ENCODE peak calls at places on chromosomes 13 and 19, in ten cellular contexts. J is PC-3, I is ascending aorta, F is adrenal gland, P is H9, E is endothelial cell of umbilical vein, L is psoas muscle, Z is mucosa of descending colon, V is HCT116, U is BE2C. C is an unnamed sample.

GRCh38 chr13:44601596-44601995 is 25.5 kb upstream of the TSC22D1 start:
- DNase-seq in J (no peak), I (no peak), F (no peak), P (no peak), E (no peak), L (no peak), Z (no peak), V (no peak), U (no peak), C (no peak)

GRCh38 chr19:47210689-47211316 is 20.2 kb downstream of the BBC3 start:
- DNase-seq in J (peak; percentile 81), I (peak; percentile 93), F (peak; percentile 80), P (peak; percentile 78), E (peak; percentile 91), L (peak; percentile 79), Z (peak; percentile 95), V (no peak), U (peak; percentile 80), C (peak; percentile 35)

GRCh38 chr13:102777716-102778115 is 4.1 kb upstream of the TEX30 start:
- DNase-seq in J (no peak), I (no peak), F (no peak), P (no peak), E (no peak), L (no peak), Z (no peak), V (no peak), U (no peak), C (no peak)

GRCh38 chr13:59356607-59357006 is 807.1 kb downstream of the DIAPH3 start:
- DNase-seq in J (no peak), I (peak; percentile 64), F (peak; percentile 48), P (no peak), E (peak; percentile 97), L (peak; percentile 69), Z (peak; percentile 16), V (no peak), U (peak; percentile 92), C (peak; percentile 93)

GRCh38 chr19:27779953-27780352 is 1433.0 kb downstream of the UQCRFS1 start:
- DNase-seq in J (no peak), I (no peak), F (no peak), P (no peak), E (no peak), L (no peak), Z (no peak), V (no peak), U (no peak), C (no peak)

GRCh38 chr13:102033719-102034446 is 368.0 kb downstream of the FGF14 start:
- DNase-seq in J (no peak), I (no peak), F (no peak), P (no peak), E (no peak), L (no peak), Z (no peak), V (no peak), U (peak; percentile 26), C (no peak)

GRCh38 chr13:109790951-109791605 is 4.7 kb upstream of the IRS2 start:
- DNase-seq in J (peak; percentile 58), I (no peak), F (no peak), P (peak; percentile 40), E (peak; percentile 34), L (no peak), Z (peak; percentile 71), V (no peak), U (peak; percentile 58), C (peak; percentile 25)

GRCh38 chr19:39676004-39676403 is 20.3 kb downstream of the LGALS16 start:
- DNase-seq in J (peak; percentile 32), I (no peak), F (no peak), P (no peak), E (no peak), L (no peak), Z (no peak), V (no peak), U (no peak), C (no peak)

DNA sequence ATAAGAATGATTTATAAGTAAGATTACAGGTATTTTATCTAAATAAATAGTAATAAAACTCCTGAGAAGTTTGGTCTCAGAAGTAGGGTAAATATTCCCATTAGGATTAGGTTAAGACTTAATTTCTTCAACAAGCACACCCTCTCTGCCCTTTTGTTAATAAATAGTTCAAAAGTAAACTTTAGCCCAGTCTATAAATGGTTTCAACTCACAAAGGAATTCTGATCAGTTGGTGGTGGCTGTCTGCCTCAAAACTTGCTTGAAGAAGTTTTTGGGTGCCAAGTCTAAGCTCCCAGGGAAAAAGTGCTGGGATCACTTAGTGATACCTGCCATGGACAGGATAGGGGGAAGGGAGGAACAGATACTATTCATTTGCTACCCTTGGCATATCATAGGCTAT is 22.9 kb downstream of the MBNL2 start:
- DNase-seq in J (no peak), I (no peak), F (no peak), P (no peak), E (peak; percentile 15), L (no peak), Z (no peak), V (no peak), U (no peak), C (no peak)
- H3K4me1 ChIP-seq in J (no peaks in the 10 kb centered on the region), I (peaks cover 5% of the 10 kb centered on the region), F (peaks cover 99% of the 10 kb centered on the region), P (peaks cover 11% of the 10 kb centered on the region), E (peaks cover 92% of the 10 kb centered on the region), L (peaks cover 95% of the 10 kb centered on the region), Z (peaks cover 18% of the 10 kb centered on the region), V (peaks cover 45% of the 10 kb centered on the region), U (peaks cover 9% of the 10 kb centered on the region), C (peaks cover 97% of the 10 kb centered on the region)

GRCh38 chr19:1210227-1210538 is 4.6 kb downstream of the STK11 start:
- DNase-seq in J (no peak), I (no peak), F (peak; percentile 45), P (no peak), E (no peak), L (no peak), Z (no peak), V (no peak), U (no peak), C (no peak)

GRCh38 chr19:1205114-1206062 is at the start of gene STK11:
- DNase-seq in J (peak; percentile 93), I (peak; percentile 99), F (peak; percentile 99), P (peak; percentile 99), E (peak; percentile 97), L (peak; percentile 100), Z (peak; percentile 98), V (peak; percentile 89), U (peak; percentile 99), C (peak; percentile 99)

GRCh38 chr19:1211494-1212234 is 6.1 kb downstream of the STK11 start:
- DNase-seq in J (no peak), I (no peak), F (peak; percentile 35), P (peak; percentile 79), E (no peak), L (peak; percentile 66), Z (no peak), V (no peak), U (no peak), C (no peak)

GRCh38 chr19:1206063-1206732 is 620 bp downstream of the STK11 start:
- DNase-seq in J (no peak), I (no peak), F (no peak), P (no peak), E (no peak), L (peak; percentile 58), Z (no peak), V (no peak), U (no peak), C (no peak)

GRCh38 chr19:1206733-1207301 is 1.2 kb downstream of the STK11 start:
- DNase-seq in J (no peak), I (no peak), F (no peak), P (peak; percentile 27), E (no peak), L (no peak), Z (no peak), V (no peak), U (no peak), C (no peak)
- H3K4me1 ChIP-seq in J (peaks cover 9% of the 10 kb centered on the region), I (peaks cover 9% of the 10 kb centered on the region), F (peaks cover 58% of the 10 kb centered on the region), P (no peaks in the 10 kb centered on the region), E (peaks cover 22% of the 10 kb centered on the region), L (peaks cover 44% of the 10 kb centered on the region), Z (peaks cover 64% of the 10 kb centered on the region), V (peaks cover 38% of the 10 kb centered on the region), U (no peaks in the 10 kb centered on the region), C (peaks cover 54% of the 10 kb centered on the region)

DNA sequence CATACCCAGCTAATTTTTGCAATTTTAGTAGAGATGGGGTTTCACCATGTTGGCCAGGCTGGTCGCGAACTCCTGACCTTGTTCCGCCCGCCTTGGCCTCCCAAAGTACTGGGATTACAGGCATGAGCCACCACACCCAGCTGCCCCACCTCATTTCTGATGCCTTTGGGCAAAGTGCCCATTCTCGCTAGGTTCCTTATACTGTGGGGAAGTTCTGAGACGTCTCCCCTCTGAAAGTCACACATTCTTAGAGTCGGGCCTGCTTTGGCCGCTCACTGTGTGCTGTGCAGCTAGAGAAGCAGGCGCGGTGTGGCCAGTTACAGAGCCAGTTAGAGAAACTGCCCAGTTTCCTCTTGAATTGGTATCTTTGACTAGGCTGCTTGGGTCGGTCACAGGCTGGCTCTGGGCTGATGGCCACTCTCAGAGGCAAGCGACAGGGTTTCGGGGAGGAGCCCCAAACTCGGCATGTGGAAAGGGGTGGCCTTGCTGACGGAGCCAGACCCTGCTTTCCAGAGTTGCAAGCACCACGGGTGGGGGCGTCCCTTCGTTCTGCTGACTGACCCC is 18.0 kb downstream of the PRAM1 start:
- DNase-seq in J (no peak), I (no peak), F (peak; percentile 50), P (no peak), E (no peak), L (peak; percentile 62), Z (peak; percentile 54), V (no peak), U (no peak), C (no peak)
- H3K4me1 ChIP-seq in J (no peaks in the 10 kb centered on the region), I (no peaks in the 10 kb centered on the region), F (peaks cover 8% of the 10 kb centered on the region), P (no peaks in the 10 kb centered on the region), E (no peaks in the 10 kb centered on the region), L (peaks cover 22% of the 10 kb centered on the region), Z (no peaks in the 10 kb centered on the region), V (no peaks in the 10 kb centered on the region), U (no peaks in the 10 kb centered on the region), C (peaks cover 33% of the 10 kb centered on the region)

GRCh38 chr19:51644636-51645271 is 1.9 kb downstream of the SIGLEC14 start:
- DNase-seq in J (no peak), I (no peak), F (no peak), P (no peak), E (no peak), L (no peak), Z (no peak), V (no peak), U (no peak), C (no peak)

GRCh38 chr19:51641648-51642047 is 5.0 kb downstream of the SIGLEC14 start:
- DNase-seq in J (no peak), I (no peak), F (no peak), P (no peak), E (no peak), L (no peak), Z (no peak), V (no peak), U (no peak), C (no peak)

GRCh38 chr19:51651216-51651846 is 4.7 kb upstream of the SIGLEC14 start:
- DNase-seq in J (no peak), I (no peak), F (no peak), P (no peak), E (no peak), L (no peak), Z (peak; percentile 8), V (no peak), U (no peak), C (no peak)

GRCh38 chr19:51652266-51652665 is 5.6 kb upstream of the SIGLEC14 start:
- DNase-seq in J (no peak), I (no peak), F (no peak), P (no peak), E (no peak), L (no peak), Z (no peak), V (no peak), U (no peak), C (no peak)

DNA sequence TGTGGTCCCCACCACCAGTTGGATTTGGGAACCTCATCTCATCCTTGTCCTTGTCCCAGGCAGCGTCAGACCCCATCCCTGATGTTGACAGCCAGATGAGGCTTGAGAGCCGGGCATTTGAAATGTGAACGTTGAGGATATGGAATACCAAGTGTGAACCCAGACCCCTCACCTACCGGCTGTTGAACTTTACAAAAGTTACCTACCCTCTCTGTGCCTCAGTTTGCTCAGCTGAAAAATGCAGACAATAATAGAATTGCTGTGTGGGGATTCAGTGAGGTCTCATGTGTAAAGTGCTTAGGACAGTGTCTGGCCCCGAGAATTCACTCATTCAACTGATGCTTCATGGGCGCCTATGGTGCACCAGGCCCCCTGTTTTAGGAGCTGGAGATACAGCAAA is 693 bp upstream of the SIGLEC14 start:
- DNase-seq in J (no peak), I (no peak), F (no peak), P (no peak), E (no peak), L (no peak), Z (no peak), V (no peak), U (no peak), C (no peak)
- H3K4me1 ChIP-seq in J (no peaks in the 10 kb centered on the region), I (no peaks in the 10 kb centered on the region), F (no peaks in the 10 kb centered on the region), P (no peaks in the 10 kb centered on the region), E (no peaks in the 10 kb centered on the region), L (no peaks in the 10 kb centered on the region), Z (no peaks in the 10 kb centered on the region), V (no peaks in the 10 kb centered on the region), U (no peaks in the 10 kb centered on the region), C (peaks cover 35% of the 10 kb centered on the region)

C was measured in heart right ventricle.